ENCODE peak calls at places on chromosomes 13 and 19, in four cellular contexts. Y is fibroblast of lung, N is HL-60, B is cardiac muscle cell. D is an unnamed sample. For H3K27me3, the result is how much of the 10 kb centered on the place peaks cover.

GRCh38 chr19:8500158-8500557 is 2.3 kb downstream of the PRAM1 start:
- DNase-seq in Y (no peak), B (peak), N (peak), D (no peak)

GRCh38 chr19:42553292-42554045 is 25.2 kb upstream of the CEACAM1 start:
- DNase-seq in N (peak), Y (peak), B (peak), D (no peak)

GRCh38 chr13:100269837-100270236 is 180.9 kb downstream of the PCCA start:
- DNase-seq in B (peak), Y (peak), N (peak), D (peak)

GRCh38 chr13:94054159-94054558 is 425.3 kb downstream of the DCT start:
- DNase-seq in N (no peak), B (no peak), Y (no peak), D (no peak)

GRCh38 chr13:23159587-23160240 is 21.1 kb upstream of the SGCG start:
- DNase-seq in Y (no peak), N (no peak), B (peak), D (no peak)

GRCh38 chr13:40982772-40983171 is 36.3 kb downstream of the ELF1 start:
- DNase-seq in B (peak), N (no peak), Y (peak), D (peak)

GRCh38 chr13:49354719-49355118 is 89.1 kb downstream of the CAB39L start:
- DNase-seq in N (no peak), Y (no peak), B (no peak), D (no peak)

GRCh38 chr19:35006999-35007365 is 6.9 kb downstream of the GRAMD1A start:
- DNase-seq in Y (no peak), B (no peak), N (no peak), D (no peak)

GRCh38 chr13:28865312-28865711 is 45.2 kb downstream of the MTUS2 start:
- DNase-seq in Y (no peak), B (no peak), N (no peak), D (no peak)

GRCh38 chr19:19578241-19578640 is 40.2 kb downstream of the CILP2 start:
- DNase-seq in Y (no peak), N (no peak), B (no peak), D (no peak)

GRCh38 chr13:27264181-27264580 is 6.4 kb upstream of the RASL11A start:
- DNase-seq in N (no peak), Y (peak), B (peak), D (no peak)

GRCh38 chr19:35065574-35065973 is 24.1 kb downstream of the HPN start:
- DNase-seq in B (no peak), Y (no peak), N (no peak), D (no peak)

GRCh38 chr19:50826492-50827240 is 3.1 kb upstream of the KLK1 start:
- DNase-seq in Y (no peak), N (no peak), B (no peak), D (no peak)

GRCh38 chr19:55605207-55605636 is 225 bp upstream of the ZNF865 start:
- DNase-seq in Y (peak), B (peak), N (peak), D (peak)

GRCh38 chr13:33953781-33954180 is 135.8 kb downstream of the RFC3 start:
- DNase-seq in Y (peak), B (peak), N (no peak), D (no peak)

GRCh38 chr13:104416973-104417372 is 1350.8 kb upstream of the SLC10A2 start:
- DNase-seq in Y (no peak), B (no peak), N (no peak), D (no peak)

GRCh38 chr13:106373989-106374572 is 161.4 kb downstream of the EFNB2 start:
- DNase-seq in N (no peak), B (peak), Y (peak), D (no peak)

GRCh38 chr19:17117250-17117789 is 41.7 kb downstream of the MYO9B start:
- DNase-seq in N (no peak), Y (no peak), B (no peak), D (no peak)

GRCh38 chr13:96075953-96076543 is 13.9 kb upstream of the HS6ST3 start:
- DNase-seq in N (no peak), Y (no peak), B (peak), D (no peak)

GRCh38 chr19:33740811-33741396 is 55.8 kb upstream of the KCTD15 start:
- DNase-seq in N (peak), Y (peak), B (peak), D (no peak)

GRCh38 chr19:32767951-32768679 is 48.5 kb downstream of the TDRD12 start:
- DNase-seq in B (no peak), Y (no peak), N (no peak), D (no peak)

GRCh38 chr13:114100446-114101320 is 31.7 kb downstream of the RASA3 start:
- DNase-seq in N (no peak), Y (peak), B (no peak), D (peak)

GRCh38 chr13:57044910-57045309 is 95.8 kb upstream of the PRR20A start:
- DNase-seq in Y (no peak), B (no peak), N (no peak), D (no peak)

GRCh38 chr13:42333613-42334328 is 61.8 kb downstream of the AKAP11 start:
- DNase-seq in B (peak), Y (peak), N (no peak), D (no peak)

GRCh38 chr13:28743499-28744083 is 24.8 kb upstream of the SLC46A3 start:
- DNase-seq in N (no peak), B (no peak), Y (no peak), D (no peak)

GRCh38 chr19:15091918-15092753 is 10.1 kb downstream of the OR1I1 start:
- DNase-seq in Y (peak), B (peak), N (no peak), D (no peak)

GRCh38 chr19:53328967-53329366 is 4.6 kb upstream of the ZNF845 start:
- DNase-seq in N (no peak), Y (no peak), B (peak), D (peak)

GRCh38 chr13:80036845-80037504 is 304.0 kb downstream of the SPRY2 start:
- DNase-seq in Y (no peak), N (no peak), B (no peak), D (no peak)

GRCh38 chr19:33876619-33877018 is 79.9 kb downstream of the KCTD15 start:
- DNase-seq in B (no peak), Y (no peak), N (no peak), D (no peak)

GRCh38 chr13:114261328-114261965 is 20.0 kb upstream of the UPF3A start:
- DNase-seq in B (no peak), N (no peak), Y (peak), D (no peak)

GRCh38 chr13:100542546-100543156 is 45.9 kb downstream of the GGACT start:
- DNase-seq in Y (peak), N (peak), B (peak), D (no peak)

GRCh38 chr13:107964356-107964755 is 251.0 kb downstream of the LIG4 start:
- DNase-seq in N (no peak), B (peak), Y (no peak), D (no peak)

GRCh38 chr19:35154535-35155406 is at the start of gene FXYD5:
- DNase-seq in N (peak), B (peak), Y (peak), D (peak)

GRCh38 chr13:32427852-32428580 is at the start of gene N4BP2L1:
- DNase-seq in Y (peak), B (peak), N (peak), D (peak)

GRCh38 chr19:16893686-16893990 is 4.8 kb downstream of the F2RL3 start:
- DNase-seq in Y (no peak), N (no peak), B (no peak), D (no peak)

GRCh38 chr13:98528663-98529064 is 48.2 kb downstream of the STK24 start:
- DNase-seq in Y (peak), B (peak), N (no peak), D (no peak)

GRCh38 chr13:24986826-24987225 is 109.1 kb upstream of the PABPC3 start:
- DNase-seq in N (no peak), B (no peak), Y (no peak), D (no peak)
- H3K27me3 ChIP-seq in N (under half), B (under half), Y (under half), D (under half)

GRCh38 chr19:49442354-49442753 is 1.0 kb upstream of the SLC17A7 start:
- DNase-seq in N (no peak), Y (no peak), B (no peak), D (peak)
- H3K27ac ChIP-seq in N (no peak), Y (no peak), B (peak), D (peak)

GRCh38 chr19:41264581-41265375 is 606 bp downstream of the HNRNPUL1 start:
- DNase-seq in Y (peak), B (peak), N (peak), D (peak)

GRCh38 chr19:41261474-41262190 is 2.5 kb upstream of the HNRNPUL1 start:
- DNase-seq in N (no peak), Y (peak), B (no peak), D (peak)

GRCh38 chr19:41265376-41266153 is 1.4 kb downstream of the HNRNPUL1 start:
- DNase-seq in B (peak), Y (peak), N (no peak), D (no peak)

GRCh38 chr19:41263042-41263849 is 926 bp upstream of the HNRNPUL1 start:
- DNase-seq in Y (peak), N (peak), B (peak), D (peak)

DNA sequence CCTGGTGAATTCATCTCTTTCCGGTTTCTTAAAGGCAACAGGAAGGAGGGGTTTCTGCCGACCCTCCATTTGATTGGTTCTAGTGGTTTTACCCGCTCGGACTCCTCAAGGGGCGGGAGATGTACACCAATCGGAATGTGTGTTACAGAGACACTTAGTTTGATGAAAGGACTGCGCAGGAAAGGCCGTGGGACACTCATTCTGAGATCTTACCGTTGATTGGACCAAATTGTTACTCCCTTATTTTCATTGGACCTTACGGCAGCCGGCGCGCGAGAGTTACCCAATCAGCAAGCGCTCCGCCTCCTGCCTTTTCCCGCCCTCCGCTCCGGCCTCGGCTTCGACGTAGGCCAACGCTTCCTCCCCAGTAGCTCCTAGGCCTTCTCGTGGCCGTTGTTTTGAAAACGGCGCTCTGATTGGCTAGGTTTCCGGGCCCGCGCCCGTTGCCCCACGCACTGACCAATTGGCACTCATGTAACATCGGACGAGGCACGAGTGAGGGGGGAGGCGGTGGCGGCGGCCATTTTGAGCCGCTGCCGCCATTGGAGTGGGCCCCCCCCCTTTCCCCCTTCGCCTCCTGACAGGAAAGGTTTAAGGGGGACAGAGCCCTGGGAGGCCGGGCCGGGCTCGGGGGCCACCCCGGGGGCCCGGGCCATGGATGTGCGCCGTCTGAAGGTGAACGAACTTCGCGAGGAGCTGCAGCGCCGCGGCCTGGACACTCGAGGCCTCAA is at the start of gene HNRNPUL1:
- DNase-seq in N (peak), B (peak), Y (peak), D (peak)
- TF ChIP-seq CTCF in N (no peak), B (peak), Y (no peak), D (peak)

GRCh38 chr19:47398707-47399106 is 20.6 kb downstream of the MEIS3 start:
- DNase-seq in Y (no peak), B (no peak), N (no peak), D (no peak)
- H3K27me3 ChIP-seq in Y (under half), B (under half), N (under half), D (under half)